ENCODE peak calls at places on chromosomes 7 and 10, in seven cellular contexts. A, G, S, H, W, R and L are unnamed samples.

GRCh38 chr10:52258791-52259427 is 55.2 kb upstream of the DKK1 start:
- DNase-seq in A (no peak), G (no peak), S (no peak), H (no peak), W (no peak), R (no peak), L (no peak)

GRCh38 chr10:78540355-78541076 is 506.9 kb downstream of the RPS24 start:
- DNase-seq in A (no peak), G (no peak), S (no peak), H (no peak), W (no peak), R (no peak), L (no peak)

GRCh38 chr10:24938076-24938475 is 14.3 kb downstream of the PRTFDC1 start:
- DNase-seq in A (no peak), G (no peak), S (no peak), H (no peak), W (no peak), R (no peak), L (no peak)

GRCh38 chr10:55311823-55312431 is 510.9 kb upstream of the PCDH15 start:
- DNase-seq in A (no peak), G (no peak), S (no peak), H (no peak), W (peak; percentile 14), R (no peak), L (no peak)

GRCh38 chr10:119135517-119135890 is 30.0 kb downstream of the SFXN4 start:
- DNase-seq in A (no peak), G (no peak), S (no peak), H (no peak), W (no peak), R (no peak), L (no peak)

GRCh38 chr7:30789334-30789711 is 18.1 kb downstream of the MINDY4 start:
- DNase-seq in A (no peak), G (no peak), S (no peak), H (no peak), W (no peak), R (no peak), L (no peak)

GRCh38 chr7:68697821-68698280 is 900.4 kb upstream of the AUTS2 start:
- DNase-seq in A (no peak), G (no peak), S (no peak), H (no peak), W (peak; percentile 71), R (no peak), L (no peak)

GRCh38 chr10:117532451-117533107 is 10.0 kb upstream of the EMX2 start:
- DNase-seq in A (no peak), G (no peak), S (no peak), H (no peak), W (no peak), R (no peak), L (no peak)

GRCh38 chr10:53406532-53406931 is 633.9 kb upstream of the MBL2 start:
- DNase-seq in A (no peak), G (no peak), S (no peak), H (no peak), W (no peak), R (no peak), L (no peak)

GRCh38 chr7:107327986-107328569 is 141.8 kb upstream of the GPR22 start:
- DNase-seq in A (no peak), G (no peak), S (no peak), H (no peak), W (no peak), R (no peak), L (no peak)

GRCh38 chr7:46459942-46460341 is 538.9 kb upstream of the IGFBP3 start:
- DNase-seq in A (no peak), G (no peak), S (no peak), H (no peak), W (no peak), R (no peak), L (no peak)

GRCh38 chr7:81492910-81493309 is 276.9 kb downstream of the HGF start:
- DNase-seq in A (no peak), G (no peak), S (no peak), H (no peak), W (no peak), R (no peak), L (no peak)

GRCh38 chr7:159122276-159122675 is 22.4 kb downstream of the VIPR2 start:
- DNase-seq in A (no peak), G (no peak), S (no peak), H (no peak), W (no peak), R (no peak), L (no peak)

GRCh38 chr10:30207485-30208052 is 141.5 kb downstream of the MTPAP start:
- DNase-seq in A (no peak), G (peak; percentile 17), S (no peak), H (no peak), W (no peak), R (no peak), L (no peak)

GRCh38 chr7:33108591-33108930 is 643 bp downstream of the RP9 start:
- DNase-seq in A (no peak), G (no peak), S (no peak), H (no peak), W (peak; percentile 42), R (no peak), L (no peak)

GRCh38 chr10:78742730-78743615 is 325.8 kb upstream of the ZMIZ1 start:
- DNase-seq in A (no peak), G (no peak), S (no peak), H (no peak), W (peak; percentile 84), R (no peak), L (peak; percentile 72)

GRCh38 chr7:122643248-122643647 is 55.7 kb downstream of the RNF133 start:
- DNase-seq in A (no peak), G (no peak), S (no peak), H (no peak), W (no peak), R (no peak), L (no peak)

GRCh38 chr7:154677454-154677853 is 325.5 kb downstream of the PAXIP1 start:
- DNase-seq in A (no peak), G (no peak), S (no peak), H (no peak), W (no peak), R (peak; percentile 38), L (no peak)

GRCh38 chr7:128703605-128704004 is 31.5 kb downstream of the GARIN1A start:
- DNase-seq in A (no peak), G (no peak), S (no peak), H (no peak), W (no peak), R (no peak), L (no peak)
- TF ChIP-seq SIN3A in A (no peak), G (no peak), S (no peak), H (no peak), W (no peak), R (no peak), L (no peak)

GRCh38 chr10:86520871-86521619 is 547 bp downstream of the WAPL start:
- DNase-seq in A (peak; percentile 12), G (no peak), S (no peak), H (no peak), W (peak; percentile 78), R (peak; percentile 45), L (peak; percentile 40)
- TF ChIP-seq SIN3A in A (no peak), G (no peak), S (no peak), H (peak; percentile 44), W (no peak), R (no peak), L (no peak)

GRCh38 chr10:103444478-103444877 is 7.7 kb downstream of the CALHM2 start:
- DNase-seq in A (no peak), G (no peak), S (no peak), H (no peak), W (no peak), R (no peak), L (no peak)
- TF ChIP-seq SIN3A in A (no peak), G (no peak), S (no peak), H (no peak), W (no peak), R (no peak), L (no peak)

GRCh38 chr7:87934699-87935372 is 785 bp downstream of the ADAM22 start:
- DNase-seq in A (no peak), G (no peak), S (no peak), H (no peak), W (peak; percentile 81), R (no peak), L (no peak)
- TF ChIP-seq SIN3A in A (no peak), G (peak; percentile 67), S (no peak), H (no peak), W (no peak), R (no peak), L (no peak)

GRCh38 chr7:152849128-152849527 is 89.6 kb downstream of the ACTR3B start:
- DNase-seq in A (no peak), G (no peak), S (no peak), H (no peak), W (peak; percentile 19), R (peak; percentile 5), L (no peak)

GRCh38 chr7:152848026-152848425 is 88.5 kb downstream of the ACTR3B start:
- DNase-seq in A (no peak), G (no peak), S (no peak), H (no peak), W (peak; percentile 26), R (no peak), L (no peak)

GRCh38 chr7:152850420-152850819 is 90.9 kb downstream of the ACTR3B start:
- DNase-seq in A (no peak), G (no peak), S (no peak), H (no peak), W (peak; percentile 13), R (peak; percentile 5), L (no peak)

GRCh38 chr7:152851326-152851725 is 91.8 kb downstream of the ACTR3B start:
- DNase-seq in A (no peak), G (no peak), S (no peak), H (no peak), W (peak; percentile 20), R (peak; percentile 11), L (no peak)

GRCh38 chr7:152847491-152847890 is 87.9 kb downstream of the ACTR3B start:
- DNase-seq in A (no peak), G (no peak), S (no peak), H (no peak), W (peak; percentile 22), R (no peak), L (no peak)
- TF ChIP-seq SIN3A in A (no peak), G (no peak), S (no peak), H (no peak), W (no peak), R (no peak), L (no peak)

GRCh38 chr7:35498416-35498815 is 196.5 kb downstream of the HERPUD2 start:
- DNase-seq in A (no peak), G (no peak), S (no peak), H (no peak), W (no peak), R (no peak), L (no peak)
- TF ChIP-seq SIN3A in A (no peak), G (no peak), S (no peak), H (no peak), W (no peak), R (no peak), L (no peak)